ENCODE peak calls at places on chromosomes 6 and 20, in eight cellular contexts. One of them, this sample, is unnamed. For H3K4me1, the result is how much of the 10 kb centered on the place peaks cover.

GRCh38 chr6:87391334-87391733 is 16.4 kb upstream of the CFAP206 start:
- DNase-seq in MM.1S: peak
- DNase-seq in uterus: no peak
- DNase-seq in spleen: no peak
- DNase-seq in CD4-positive, CD25-positive, alpha-beta regulatory T cell: no peak
- DNase-seq in PC-3: peak
- DNase-seq in adrenal gland: peak
- DNase-seq in suprapubic skin: no peak
- DNase-seq in this sample: no peak

GRCh38 chr20:45890997-45891983 is at the start of the genes CTSA and NEURL2:
- DNase-seq in uterus: peak
- DNase-seq in adrenal gland: peak
- DNase-seq in suprapubic skin: peak
- DNase-seq in PC-3: peak
- DNase-seq in MM.1S: peak
- DNase-seq in CD4-positive, CD25-positive, alpha-beta regulatory T cell: peak
- DNase-seq in spleen: peak
- DNase-seq in this sample: peak

GRCh38 chr20:47805951-47806350 is 20.7 kb upstream of the SULF2 start:
- DNase-seq in uterus: no peak
- DNase-seq in spleen: peak
- DNase-seq in CD4-positive, CD25-positive, alpha-beta regulatory T cell: no peak
- DNase-seq in PC-3: no peak
- DNase-seq in MM.1S: no peak
- DNase-seq in suprapubic skin: no peak
- DNase-seq in adrenal gland: no peak
- DNase-seq in this sample: no peak

GRCh38 chr6:10030942-10031537 is 383.8 kb downstream of the TFAP2A start:
- DNase-seq in spleen: no peak
- DNase-seq in MM.1S: peak
- DNase-seq in CD4-positive, CD25-positive, alpha-beta regulatory T cell: no peak
- DNase-seq in PC-3: peak
- DNase-seq in uterus: no peak
- DNase-seq in suprapubic skin: no peak
- DNase-seq in adrenal gland: no peak
- DNase-seq in this sample: no peak

GRCh38 chr6:123039431-123039830 is 43.4 kb downstream of the CLVS2 start:
- DNase-seq in CD4-positive, CD25-positive, alpha-beta regulatory T cell: no peak
- DNase-seq in spleen: no peak
- DNase-seq in adrenal gland: no peak
- DNase-seq in PC-3: no peak
- DNase-seq in uterus: no peak
- DNase-seq in suprapubic skin: no peak
- DNase-seq in MM.1S: no peak
- DNase-seq in this sample: peak

GRCh38 chr6:101281266-101281665 is 112.2 kb upstream of the GRIK2 start:
- DNase-seq in adrenal gland: no peak
- DNase-seq in uterus: no peak
- DNase-seq in spleen: no peak
- DNase-seq in MM.1S: no peak
- DNase-seq in suprapubic skin: no peak
- DNase-seq in PC-3: no peak
- DNase-seq in CD4-positive, CD25-positive, alpha-beta regulatory T cell: no peak
- DNase-seq in this sample: no peak

GRCh38 chr6:46584586-46584985 is 68.0 kb downstream of the CYP39A1 start:
- DNase-seq in PC-3: peak
- DNase-seq in uterus: no peak
- DNase-seq in adrenal gland: no peak
- DNase-seq in spleen: no peak
- DNase-seq in CD4-positive, CD25-positive, alpha-beta regulatory T cell: no peak
- DNase-seq in suprapubic skin: no peak
- DNase-seq in MM.1S: no peak
- DNase-seq in this sample: no peak

GRCh38 chr20:11852801-11853200 is 64.9 kb upstream of the BTBD3 start:
- DNase-seq in uterus: no peak
- DNase-seq in PC-3: peak
- DNase-seq in MM.1S: no peak
- DNase-seq in CD4-positive, CD25-positive, alpha-beta regulatory T cell: no peak
- DNase-seq in adrenal gland: no peak
- DNase-seq in spleen: no peak
- DNase-seq in suprapubic skin: no peak
- DNase-seq in this sample: no peak

GRCh38 chr6:11370191-11371018 is 137.9 kb upstream of the NEDD9 start:
- DNase-seq in CD4-positive, CD25-positive, alpha-beta regulatory T cell: no peak
- DNase-seq in PC-3: no peak
- DNase-seq in uterus: peak
- DNase-seq in suprapubic skin: no peak
- DNase-seq in MM.1S: no peak
- DNase-seq in adrenal gland: no peak
- DNase-seq in spleen: no peak
- DNase-seq in this sample: no peak

GRCh38 chr6:38127284-38127683 is 307.8 kb downstream of the ZFAND3 start:
- DNase-seq in adrenal gland: no peak
- DNase-seq in suprapubic skin: no peak
- DNase-seq in spleen: no peak
- DNase-seq in CD4-positive, CD25-positive, alpha-beta regulatory T cell: no peak
- DNase-seq in PC-3: no peak
- DNase-seq in MM.1S: no peak
- DNase-seq in uterus: no peak
- DNase-seq in this sample: no peak

GRCh38 chr6:42088101-42088591 is 37.8 kb downstream of the TAF8 start:
- DNase-seq in suprapubic skin: no peak
- DNase-seq in uterus: no peak
- DNase-seq in CD4-positive, CD25-positive, alpha-beta regulatory T cell: no peak
- DNase-seq in spleen: no peak
- DNase-seq in PC-3: peak
- DNase-seq in adrenal gland: no peak
- DNase-seq in MM.1S: no peak
- DNase-seq in this sample: no peak

GRCh38 chr6:81228912-81229540 is 523.5 kb downstream of the TENT5A start:
- DNase-seq in spleen: no peak
- DNase-seq in MM.1S: no peak
- DNase-seq in adrenal gland: no peak
- DNase-seq in CD4-positive, CD25-positive, alpha-beta regulatory T cell: no peak
- DNase-seq in suprapubic skin: no peak
- DNase-seq in PC-3: no peak
- DNase-seq in uterus: no peak
- DNase-seq in this sample: no peak

GRCh38 chr6:36383608-36384007 is 3.9 kb downstream of the ETV7 start:
- DNase-seq in PC-3: peak
- DNase-seq in MM.1S: no peak
- DNase-seq in suprapubic skin: peak
- DNase-seq in uterus: no peak
- DNase-seq in CD4-positive, CD25-positive, alpha-beta regulatory T cell: no peak
- DNase-seq in adrenal gland: no peak
- DNase-seq in spleen: no peak
- DNase-seq in this sample: no peak

GRCh38 chr6:63740709-63741108 is 105.1 kb downstream of the PHF3 start:
- DNase-seq in MM.1S: no peak
- DNase-seq in suprapubic skin: no peak
- DNase-seq in CD4-positive, CD25-positive, alpha-beta regulatory T cell: no peak
- DNase-seq in adrenal gland: no peak
- DNase-seq in uterus: no peak
- DNase-seq in spleen: no peak
- DNase-seq in PC-3: peak
- DNase-seq in this sample: no peak

GRCh38 chr20:20225325-20225724 is 142.6 kb upstream of the INSM1 start:
- DNase-seq in uterus: no peak
- DNase-seq in CD4-positive, CD25-positive, alpha-beta regulatory T cell: no peak
- DNase-seq in suprapubic skin: no peak
- DNase-seq in MM.1S: no peak
- DNase-seq in PC-3: no peak
- DNase-seq in spleen: no peak
- DNase-seq in adrenal gland: no peak
- DNase-seq in this sample: no peak

GRCh38 chr6:39931607-39932006 is 2.7 kb downstream of the MOCS1 start:
- DNase-seq in uterus: no peak
- DNase-seq in CD4-positive, CD25-positive, alpha-beta regulatory T cell: no peak
- DNase-seq in spleen: no peak
- DNase-seq in adrenal gland: no peak
- DNase-seq in suprapubic skin: no peak
- DNase-seq in MM.1S: no peak
- DNase-seq in PC-3: no peak
- DNase-seq in this sample: no peak
- H3K4me1 ChIP-seq in uterus: under half
- H3K4me1 ChIP-seq in CD4-positive, CD25-positive, alpha-beta regulatory T cell: under half
- H3K4me1 ChIP-seq in spleen: under half
- H3K4me1 ChIP-seq in adrenal gland: under half
- H3K4me1 ChIP-seq in suprapubic skin: under half
- H3K4me1 ChIP-seq in MM.1S: under half
- H3K4me1 ChIP-seq in PC-3: under half
- H3K4me1 ChIP-seq in this sample: under half

GRCh38 chr6:125101128-125101527 is 52.4 kb upstream of the TPD52L1 start:
- DNase-seq in PC-3: no peak
- DNase-seq in CD4-positive, CD25-positive, alpha-beta regulatory T cell: no peak
- DNase-seq in uterus: no peak
- DNase-seq in spleen: no peak
- DNase-seq in suprapubic skin: no peak
- DNase-seq in MM.1S: no peak
- DNase-seq in adrenal gland: no peak
- DNase-seq in this sample: no peak

GRCh38 chr6:125104425-125104824 is 49.1 kb upstream of the TPD52L1 start:
- DNase-seq in uterus: no peak
- DNase-seq in adrenal gland: no peak
- DNase-seq in suprapubic skin: no peak
- DNase-seq in MM.1S: no peak
- DNase-seq in spleen: no peak
- DNase-seq in PC-3: no peak
- DNase-seq in CD4-positive, CD25-positive, alpha-beta regulatory T cell: no peak
- DNase-seq in this sample: no peak

GRCh38 chr6:125102411-125102810 is 51.2 kb upstream of the TPD52L1 start:
- DNase-seq in suprapubic skin: no peak
- DNase-seq in uterus: no peak
- DNase-seq in spleen: no peak
- DNase-seq in PC-3: no peak
- DNase-seq in MM.1S: no peak
- DNase-seq in CD4-positive, CD25-positive, alpha-beta regulatory T cell: no peak
- DNase-seq in adrenal gland: no peak
- DNase-seq in this sample: no peak

GRCh38 chr6:125101656-125102055 is 51.9 kb upstream of the TPD52L1 start:
- DNase-seq in suprapubic skin: no peak
- DNase-seq in PC-3: peak
- DNase-seq in MM.1S: no peak
- DNase-seq in spleen: no peak
- DNase-seq in CD4-positive, CD25-positive, alpha-beta regulatory T cell: no peak
- DNase-seq in adrenal gland: no peak
- DNase-seq in uterus: no peak
- DNase-seq in this sample: no peak

DNA sequence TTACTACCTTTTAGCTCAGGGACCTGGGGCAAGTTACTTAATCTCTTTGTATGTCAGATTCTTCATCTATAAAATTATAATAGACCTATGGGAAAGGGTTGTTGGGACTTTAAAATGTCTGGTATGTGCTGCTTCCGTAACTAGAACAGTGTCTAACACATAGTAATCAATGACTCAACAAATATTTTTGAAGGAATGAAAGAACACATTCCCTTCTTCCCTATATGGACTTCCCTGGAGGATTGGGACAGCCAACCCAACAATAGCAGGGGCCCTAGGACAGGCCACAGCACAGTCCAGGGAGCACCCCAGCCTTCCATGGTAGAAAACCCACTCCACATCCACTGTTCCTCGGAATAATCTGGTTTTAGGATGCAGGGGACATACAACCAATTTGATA is 50.7 kb upstream of the TPD52L1 start:
- DNase-seq in CD4-positive, CD25-positive, alpha-beta regulatory T cell: no peak
- DNase-seq in spleen: no peak
- DNase-seq in uterus: no peak
- DNase-seq in suprapubic skin: no peak
- DNase-seq in MM.1S: no peak
- DNase-seq in PC-3: peak
- DNase-seq in adrenal gland: no peak
- DNase-seq in this sample: no peak
- H3K4me1 ChIP-seq in CD4-positive, CD25-positive, alpha-beta regulatory T cell: under half
- H3K4me1 ChIP-seq in spleen: under half
- H3K4me1 ChIP-seq in uterus: under half
- H3K4me1 ChIP-seq in suprapubic skin: under half
- H3K4me1 ChIP-seq in MM.1S: under half
- H3K4me1 ChIP-seq in PC-3: under half
- H3K4me1 ChIP-seq in adrenal gland: under half
- H3K4me1 ChIP-seq in this sample: under half

GRCh38 chr20:18721716-18722115 is 91.9 kb upstream of the SCP2D1 start:
- DNase-seq in uterus: peak
- DNase-seq in suprapubic skin: no peak
- DNase-seq in adrenal gland: no peak
- DNase-seq in spleen: peak
- DNase-seq in MM.1S: no peak
- DNase-seq in CD4-positive, CD25-positive, alpha-beta regulatory T cell: no peak
- DNase-seq in PC-3: no peak
- DNase-seq in this sample: no peak
- H3K4me1 ChIP-seq in uterus: under half
- H3K4me1 ChIP-seq in suprapubic skin: under half
- H3K4me1 ChIP-seq in adrenal gland: under half
- H3K4me1 ChIP-seq in spleen: under half
- H3K4me1 ChIP-seq in MM.1S: under half
- H3K4me1 ChIP-seq in CD4-positive, CD25-positive, alpha-beta regulatory T cell: under half
- H3K4me1 ChIP-seq in PC-3: under half
- H3K4me1 ChIP-seq in this sample: under half

GRCh38 chr20:1437222-1437904 is 29.3 kb downstream of the NSFL1C start:
- DNase-seq in spleen: peak
- DNase-seq in uterus: peak
- DNase-seq in suprapubic skin: peak
- DNase-seq in CD4-positive, CD25-positive, alpha-beta regulatory T cell: peak
- DNase-seq in PC-3: peak
- DNase-seq in MM.1S: peak
- DNase-seq in adrenal gland: peak
- DNase-seq in this sample: peak

GRCh38 chr20:1442304-1442703 is 24.3 kb downstream of the NSFL1C start:
- DNase-seq in MM.1S: no peak
- DNase-seq in CD4-positive, CD25-positive, alpha-beta regulatory T cell: no peak
- DNase-seq in PC-3: no peak
- DNase-seq in adrenal gland: no peak
- DNase-seq in suprapubic skin: no peak
- DNase-seq in uterus: no peak
- DNase-seq in spleen: no peak
- DNase-seq in this sample: no peak

GRCh38 chr20:1441133-1441532 is 25.5 kb downstream of the NSFL1C start:
- DNase-seq in uterus: no peak
- DNase-seq in CD4-positive, CD25-positive, alpha-beta regulatory T cell: no peak
- DNase-seq in spleen: no peak
- DNase-seq in adrenal gland: no peak
- DNase-seq in MM.1S: no peak
- DNase-seq in PC-3: no peak
- DNase-seq in suprapubic skin: no peak
- DNase-seq in this sample: no peak

GRCh38 chr20:1438361-1438760 is 28.3 kb downstream of the NSFL1C start:
- DNase-seq in CD4-positive, CD25-positive, alpha-beta regulatory T cell: no peak
- DNase-seq in spleen: no peak
- DNase-seq in uterus: no peak
- DNase-seq in adrenal gland: no peak
- DNase-seq in MM.1S: no peak
- DNase-seq in suprapubic skin: no peak
- DNase-seq in PC-3: no peak
- DNase-seq in this sample: no peak

DNA sequence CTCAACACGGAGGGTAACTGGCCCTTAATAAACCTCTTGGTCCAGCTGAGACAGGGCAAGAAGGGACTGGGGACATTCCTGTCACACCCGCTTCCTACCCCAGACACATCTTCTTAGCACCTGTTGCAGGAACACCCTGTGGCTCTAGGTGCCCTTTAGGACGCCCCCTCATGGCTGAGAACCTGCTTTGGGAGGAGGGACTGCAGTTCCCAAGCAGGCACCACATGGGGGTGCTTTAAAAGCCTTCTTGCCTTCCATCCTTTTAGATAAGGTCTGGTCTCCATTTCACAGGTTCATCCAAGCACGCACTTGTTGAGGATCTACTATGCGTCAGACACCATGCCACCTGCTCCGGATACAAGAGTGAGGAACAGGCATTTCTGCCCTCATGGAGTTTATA is 26.6 kb downstream of the NSFL1C start:
- DNase-seq in CD4-positive, CD25-positive, alpha-beta regulatory T cell: no peak
- DNase-seq in adrenal gland: no peak
- DNase-seq in MM.1S: no peak
- DNase-seq in suprapubic skin: no peak
- DNase-seq in uterus: no peak
- DNase-seq in spleen: no peak
- DNase-seq in PC-3: peak
- DNase-seq in this sample: peak
- H3K4me1 ChIP-seq in CD4-positive, CD25-positive, alpha-beta regulatory T cell: under half
- H3K4me1 ChIP-seq in adrenal gland: under half
- H3K4me1 ChIP-seq in MM.1S: under half
- H3K4me1 ChIP-seq in suprapubic skin: under half
- H3K4me1 ChIP-seq in uterus: under half
- H3K4me1 ChIP-seq in spleen: under half
- H3K4me1 ChIP-seq in PC-3: under half
- H3K4me1 ChIP-seq in this sample: under half

This sample was measured in DND-41.